ENCODE peak calls at places on chromosomes 5 and 9, in five cellular contexts. L is GM12864, D is ovary, S is cardiac muscle cell, A is thoracic aorta. U is an unnamed sample.

GRCh38 chr9:37364751-37365360 is 57.6 kb upstream of the GRHPR start:
- DNase-seq in A (no peak), D (no peak), S (no peak), L (no peak), U (no peak)

GRCh38 chr9:72390896-72391295 is 25.9 kb upstream of the ZFAND5 start:
- DNase-seq in D (no peak), S (no peak), A (no peak), L (no peak), U (no peak)

GRCh38 chr9:6876195-6876594 is 118.4 kb downstream of the KDM4C start:
- DNase-seq in A (no peak), L (no peak), D (no peak), S (no peak), U (no peak)

GRCh38 chr5:67234671-67235176 is 38.1 kb upstream of the CD180 start:
- DNase-seq in D (peak), S (peak), L (no peak), A (no peak), U (peak)

GRCh38 chr9:87792831-87793288 is 66.9 kb downstream of the CTSL start:
- DNase-seq in L (peak), D (peak), A (peak), S (peak), U (peak)

GRCh38 chr9:106697799-106698591 is 165.0 kb upstream of the ZNF462 start:
- DNase-seq in D (peak), L (no peak), S (peak), A (peak), U (peak)

GRCh38 chr5:135977375-135977928 is 22.7 kb upstream of the LECT2 start:
- DNase-seq in S (peak), D (no peak), L (no peak), A (no peak), U (no peak)

GRCh38 chr9:68685770-68686169 is 19.3 kb upstream of the PIP5K1B start:
- DNase-seq in A (no peak), S (peak), L (peak), D (no peak), U (no peak)

GRCh38 chr9:9352877-9353481 is 1259.8 kb downstream of the PTPRD start:
- DNase-seq in D (no peak), L (no peak), A (no peak), S (peak), U (no peak)

GRCh38 chr5:114358329-114358728 is 3.5 kb upstream of the KCNN2 start:
- DNase-seq in A (no peak), S (no peak), D (no peak), L (no peak), U (no peak)

GRCh38 chr9:131824953-131825495 is 85.1 kb upstream of the RAPGEF1 start:
- DNase-seq in D (no peak), A (no peak), L (no peak), S (no peak), U (no peak)

GRCh38 chr5:65451436-65451835 is 30.3 kb downstream of the ADAMTS6 start:
- DNase-seq in S (peak), A (no peak), D (no peak), L (no peak), U (no peak)

GRCh38 chr5:41065691-41066335 is 5.3 kb downstream of the MROH2B start:
- DNase-seq in L (no peak), A (no peak), S (no peak), D (no peak), U (no peak)

GRCh38 chr5:97163360-97163764 is 19.7 kb downstream of the RIOK2 start:
- DNase-seq in A (no peak), S (peak), D (no peak), L (no peak), U (peak)

GRCh38 chr9:127808347-127809001 is 5.8 kb downstream of the FPGS start:
- DNase-seq in A (no peak), S (no peak), L (no peak), D (peak), U (no peak)

GRCh38 chr9:131500939-131501541 is 1.7 kb upstream of the POMT1 start:
- DNase-seq in D (no peak), L (no peak), A (no peak), S (peak), U (peak)

GRCh38 chr5:120464627-120465280 is 654 bp downstream of the PRR16 start:
- DNase-seq in L (no peak), A (no peak), D (peak), S (peak), U (peak)

GRCh38 chr5:1826235-1826980 is 25.2 kb downstream of the NDUFS6 start:
- DNase-seq in A (no peak), L (no peak), S (no peak), D (no peak), U (no peak)

GRCh38 chr5:148791334-148791667 is 35.1 kb upstream of the ADRB2 start:
- DNase-seq in S (no peak), L (peak), A (no peak), D (no peak), U (no peak)

GRCh38 chr5:119363936-119364335 is 8.1 kb downstream of the TNFAIP8 start:
- DNase-seq in D (no peak), L (no peak), A (no peak), S (no peak), U (no peak)

GRCh38 chr5:125575561-125576504 is 829.4 kb upstream of the ZNF608 start:
- DNase-seq in D (no peak), S (no peak), L (no peak), A (no peak), U (peak)
- TF ChIP-seq CTCF in D (no peak), S (no peak), L (no peak), A (no peak), U (no peak)

GRCh38 chr9:20551236-20551635 is 71.1 kb downstream of the MLLT3 start:
- DNase-seq in D (no peak), L (no peak), A (no peak), S (no peak), U (no peak)
- H3K4me3 ChIP-seq in D (no peak), L (no peak), A (no peak), S (no peak), U (no peak)

GRCh38 chr9:75372499-75373268 is 284.4 kb downstream of the OSTF1 start:
- DNase-seq in L (no peak), S (no peak), A (no peak), D (peak), U (no peak)
- TF ChIP-seq CTCF in L (no peak), S (no peak), A (no peak), D (no peak), U (no peak)

DNA sequence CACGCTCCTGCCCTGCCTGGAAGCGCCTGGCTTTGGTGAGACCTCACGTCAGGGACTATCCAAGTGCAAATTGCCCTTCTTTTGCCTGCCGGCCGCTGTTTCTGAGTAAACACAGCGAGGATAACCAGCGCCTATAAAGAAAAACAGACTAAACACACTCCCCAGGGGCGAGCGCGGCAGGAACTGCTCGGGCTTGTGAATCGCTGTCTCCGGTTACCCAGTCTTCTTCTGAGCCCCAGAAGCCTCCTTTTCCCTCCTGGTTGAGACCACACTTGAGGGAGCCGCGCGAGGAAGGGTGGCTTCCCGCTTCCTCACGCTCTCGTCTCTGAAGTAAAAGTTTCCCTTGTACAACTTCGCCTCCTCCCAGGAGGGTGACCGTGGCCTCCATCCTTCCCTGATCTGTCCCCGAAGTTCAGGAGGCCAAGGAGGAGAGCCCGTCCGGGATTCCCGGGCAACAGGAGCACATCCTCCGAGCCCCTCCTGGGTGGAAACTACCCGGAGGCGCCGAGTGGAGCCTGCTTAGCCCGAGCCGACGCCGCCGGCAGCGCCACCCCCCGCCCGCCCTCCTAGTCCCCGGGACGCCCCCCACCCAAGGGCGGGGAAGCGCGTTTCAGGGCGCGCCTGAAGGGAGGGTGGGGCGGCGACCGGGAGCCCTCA is 1.0 kb downstream of the HCN1 start:
- DNase-seq in A (no peak), L (no peak), D (no peak), S (no peak), U (no peak)
- H3K4me3 ChIP-seq in A (peak), L (no peak), D (no peak), S (peak), U (no peak)

DNA sequence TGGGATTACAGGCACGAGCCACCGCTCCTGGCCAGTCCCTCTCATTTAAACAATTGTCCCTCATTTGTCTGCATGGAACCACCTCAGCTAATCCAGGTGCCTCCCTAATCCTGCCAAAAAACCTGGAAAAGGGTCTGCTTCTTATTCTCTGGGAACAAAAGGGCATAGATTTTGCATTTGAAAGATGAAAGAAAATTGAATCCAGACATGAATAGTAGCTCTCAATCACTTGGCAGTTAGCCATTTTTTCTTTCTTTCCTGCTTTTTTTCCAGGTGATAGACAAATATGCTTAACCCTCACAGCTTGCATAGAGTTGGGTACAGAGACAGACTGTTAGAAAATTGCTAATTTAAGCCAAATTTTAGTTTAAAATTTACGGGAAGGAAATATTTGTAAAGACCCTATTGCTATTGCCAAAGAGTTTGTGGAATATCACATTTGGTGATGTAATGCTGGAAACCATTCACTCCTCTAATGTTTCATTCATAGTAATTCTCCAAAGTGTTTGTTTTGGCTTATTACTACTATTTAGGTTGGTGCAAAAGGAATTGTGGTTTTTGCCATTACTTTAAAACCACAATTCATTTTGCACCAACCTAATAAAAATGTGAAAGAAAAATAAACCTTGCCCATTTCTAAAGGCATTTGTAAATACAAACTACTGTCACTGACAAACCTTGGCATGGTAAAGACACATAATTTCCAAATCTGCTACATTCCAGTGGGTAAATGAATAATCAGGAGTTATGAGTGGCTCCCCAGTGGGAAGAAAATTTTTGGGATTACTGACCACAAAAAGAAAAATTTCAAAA is 80.5 kb upstream of the JAK2 start:
- DNase-seq in D (no peak), L (no peak), S (peak), A (no peak), U (peak)
- TF ChIP-seq CTCF in D (no peak), L (no peak), S (no peak), A (no peak), U (no peak)

GRCh38 chr5:174726916-174727793 is 2.8 kb downstream of the MSX2 start:
- DNase-seq in A (no peak), D (no peak), L (no peak), S (no peak), U (no peak)
- H3K4me3 ChIP-seq in A (no peak), D (no peak), L (no peak), S (peak), U (no peak)

GRCh38 chr5:13976867-13977479 is 32.5 kb upstream of the DNAH5 start:
- DNase-seq in D (no peak), A (no peak), S (peak), L (no peak), U (peak)
- TF ChIP-seq CTCF in D (no peak), A (no peak), S (peak), L (peak), U (peak)

GRCh38 chr9:123927625-123928308 is 2.2 kb downstream of the DENND1A start:
- DNase-seq in S (peak), A (no peak), L (no peak), D (no peak), U (peak)
- H3K4me3 ChIP-seq in S (no peak), A (no peak), L (peak), D (no peak), U (peak)

U was measured in foreskin fibroblast.